ENCODE peak calls at places on chromosomes 3 and 15, in six cellular contexts. H is K562, S is GM12878, E is HepG2, W is HCT116, M is H1. L is an unnamed sample.

GRCh38 chr15:81504170-81504905 is 130.3 kb upstream of the TMC3 start:
- DNase-seq in S (no peak), E (no peak), W (no peak), M (no peak), H (no peak), L (no peak)

GRCh38 chr3:189677667-189678066 is 46.5 kb downstream of the TP63 start:
- DNase-seq in M (no peak), W (no peak), H (no peak), S (no peak), E (no peak), L (no peak)

GRCh38 chr3:16084887-16085286 is 89.6 kb upstream of the GALNT15 start:
- DNase-seq in H (no peak), S (no peak), M (no peak), W (no peak), E (no peak), L (no peak)

GRCh38 chr3:52436500-52437106 is 8.3 kb downstream of the SEMA3G start:
- DNase-seq in S (no peak), W (no peak), M (no peak), E (no peak), H (no peak), L (no peak)

GRCh38 chr3:52277972-52278509 is 408 bp downstream of the WDR82 start:
- DNase-seq in E (no peak), M (no peak), W (no peak), S (no peak), H (peak), L (peak)

GRCh38 chr3:113271189-113271588 is 59.8 kb downstream of the BOC start:
- DNase-seq in W (no peak), M (no peak), H (no peak), S (no peak), E (no peak), L (no peak)

GRCh38 chr15:57384816-57385215 is 8.5 kb downstream of the CGNL1 start:
- DNase-seq in S (no peak), H (no peak), E (peak), W (no peak), M (no peak), L (no peak)

GRCh38 chr3:41338276-41338675 is 139.0 kb downstream of the CTNNB1 start:
- DNase-seq in W (no peak), E (no peak), M (no peak), H (no peak), S (no peak), L (no peak)

GRCh38 chr3:32313723-32314473 is 75.4 kb downstream of the CMTM8 start:
- DNase-seq in W (peak), H (no peak), M (no peak), E (no peak), S (no peak), L (no peak)

GRCh38 chr3:106176734-106177133 is 307.9 kb upstream of the CBLB start:
- DNase-seq in M (no peak), W (no peak), E (no peak), S (peak), H (no peak), L (no peak)

GRCh38 chr3:47909607-47910006 is 106.6 kb downstream of the MAP4 start:
- DNase-seq in W (no peak), M (no peak), H (no peak), S (no peak), E (no peak), L (no peak)

GRCh38 chr15:75640483-75641175 is 605 bp upstream of the IMP3 start:
- DNase-seq in M (no peak), H (no peak), E (peak), S (peak), W (peak), L (peak)

GRCh38 chr3:25587975-25588374 is 76.7 kb downstream of the TOP2B start:
- DNase-seq in S (no peak), M (no peak), W (no peak), E (no peak), H (no peak), L (no peak)

GRCh38 chr3:120473389-120473788 is 22.6 kb upstream of the FSTL1 start:
- DNase-seq in W (no peak), E (no peak), H (no peak), S (no peak), M (no peak), L (no peak)

GRCh38 chr3:98577178-98577895 is 16.1 kb downstream of the CPOX start:
- DNase-seq in S (no peak), H (no peak), E (no peak), M (no peak), W (no peak), L (no peak)

GRCh38 chr3:184338538-184338945 is 1.1 kb downstream of the FAM131A start:
- DNase-seq in M (peak), W (no peak), S (no peak), H (no peak), E (no peak), L (peak)

GRCh38 chr3:190227064-190227463 is 95.2 kb downstream of the CLDN1 start:
- DNase-seq in H (no peak), M (no peak), W (no peak), E (no peak), S (no peak), L (no peak)

GRCh38 chr3:134463676-134464611 is 21.8 kb downstream of the ANAPC13 start:
- DNase-seq in S (no peak), E (no peak), H (no peak), M (peak), W (no peak), L (peak)

GRCh38 chr3:23264413-23264812 is 61.3 kb downstream of the UBE2E2 start:
- DNase-seq in M (no peak), H (no peak), S (no peak), W (no peak), E (no peak), L (no peak)

GRCh38 chr3:174958671-174959328 is 99.7 kb downstream of the NAALADL2 start:
- DNase-seq in M (no peak), S (no peak), W (no peak), H (no peak), E (no peak), L (no peak)

GRCh38 chr3:24365168-24365567 is 129.5 kb downstream of the THRB start:
- DNase-seq in H (no peak), S (no peak), W (peak), E (peak), M (no peak), L (no peak)

GRCh38 chr3:38834110-38834509 is 18.1 kb upstream of the SCN10A start:
- DNase-seq in H (peak), M (peak), E (peak), W (peak), S (no peak), L (peak)

GRCh38 chr15:101447561-101448071 is 41.9 kb downstream of the PCSK6 start:
- DNase-seq in E (no peak), M (no peak), W (no peak), H (no peak), S (no peak), L (no peak)

GRCh38 chr15:101447168-101447533 is 42.4 kb downstream of the PCSK6 start:
- DNase-seq in H (no peak), W (no peak), S (no peak), E (no peak), M (no peak), L (no peak)

GRCh38 chr15:101446527-101447167 is 42.9 kb downstream of the PCSK6 start:
- DNase-seq in E (peak), H (no peak), M (no peak), S (no peak), W (no peak), L (no peak)

GRCh38 chr15:101445109-101445508 is 44.4 kb downstream of the PCSK6 start:
- DNase-seq in H (no peak), S (no peak), W (no peak), E (no peak), M (no peak), L (no peak)

DNA sequence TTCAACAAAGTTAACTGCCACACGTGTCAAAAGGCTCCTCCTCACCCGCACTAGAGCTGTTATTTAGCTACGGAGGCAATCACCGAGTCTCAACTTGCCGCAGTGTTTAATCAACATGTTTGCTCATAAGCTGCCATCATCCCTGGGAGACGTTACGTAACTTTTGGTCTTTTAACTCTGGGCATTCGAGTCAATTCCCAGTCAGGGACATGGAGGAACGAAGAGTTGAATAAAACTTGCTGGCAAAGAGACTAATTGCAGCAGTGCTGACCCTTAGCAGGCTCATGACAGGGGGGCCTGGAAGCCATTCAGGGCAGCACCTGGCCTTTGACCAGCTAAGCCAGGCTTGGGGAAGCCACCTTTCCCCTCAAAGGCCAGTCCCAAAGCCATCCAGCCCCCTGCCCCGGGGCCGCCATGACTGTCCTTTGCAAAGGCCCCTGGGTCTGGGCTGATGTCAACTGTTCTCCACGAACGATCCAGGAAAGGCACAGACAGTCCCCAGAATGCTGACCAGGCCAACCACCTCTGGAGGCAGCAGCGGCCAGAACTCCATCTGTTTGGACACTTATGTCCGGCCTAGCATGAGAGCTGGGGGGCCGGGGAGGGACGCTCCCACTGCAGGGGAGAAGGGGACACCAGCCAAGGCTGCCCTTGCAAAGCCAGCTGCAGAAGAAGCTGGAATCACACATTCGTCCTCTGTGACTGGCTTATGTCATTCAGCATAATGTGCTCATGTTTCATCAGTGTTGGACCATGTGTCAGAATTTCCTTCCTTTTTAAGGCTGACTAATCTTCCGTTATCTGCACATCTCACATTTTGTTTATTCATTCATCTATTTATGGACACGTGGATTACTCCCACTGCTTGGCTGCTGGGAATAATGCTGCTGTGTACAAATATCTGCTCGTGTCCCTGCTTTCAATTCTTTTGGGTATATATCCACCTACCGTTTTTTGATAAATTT is 43.7 kb downstream of the PCSK6 start:
- DNase-seq in W (no peak), S (no peak), M (no peak), E (peak), H (no peak), L (no peak)
- TF ChIP-seq ATF3 in W (no peak), S (no peak), M (no peak), E (peak), H (peak), L (no peak)

GRCh38 chr15:78684645-78685044 is 43.6 kb upstream of the CHRNB4 start:
- DNase-seq in S (no peak), H (no peak), W (no peak), M (no peak), E (no peak), L (no peak)

GRCh38 chr15:78685925-78686324 is 44.9 kb upstream of the CHRNB4 start:
- DNase-seq in H (no peak), W (no peak), E (no peak), S (no peak), M (no peak), L (no peak)

GRCh38 chr15:78682693-78683410 is 41.8 kb upstream of the CHRNB4 start:
- DNase-seq in S (no peak), H (no peak), M (no peak), W (no peak), E (no peak), L (no peak)

GRCh38 chr15:78682013-78682651 is 41.1 kb upstream of the CHRNB4 start:
- DNase-seq in M (no peak), E (no peak), S (no peak), H (no peak), W (no peak), L (no peak)

GRCh38 chr15:78685157-78685830 is 44.3 kb upstream of the CHRNB4 start:
- DNase-seq in S (no peak), W (no peak), H (no peak), M (no peak), E (no peak), L (no peak)
- TF ChIP-seq ATF3 in S (no peak), W (no peak), H (no peak), M (no peak), E (no peak), L (no peak)

DNA sequence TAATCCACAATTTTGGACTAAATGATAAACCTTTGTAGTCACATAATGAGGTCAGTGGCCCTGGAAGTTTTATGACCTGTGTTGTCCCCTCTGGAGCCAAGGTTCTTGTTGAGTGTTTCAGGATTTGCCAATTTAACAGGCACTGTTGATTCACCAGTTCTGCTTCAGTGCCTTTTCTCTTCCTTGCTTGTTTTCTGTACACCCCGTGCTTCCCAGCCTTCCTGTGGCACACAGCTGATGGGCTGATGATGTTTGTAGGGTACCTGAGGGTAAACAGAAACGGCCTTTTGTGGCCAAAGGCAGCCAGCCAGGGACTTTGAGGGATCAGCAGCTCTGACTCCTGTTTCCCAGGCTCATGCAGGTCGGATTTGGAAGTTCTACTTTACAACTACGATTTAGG is 13.3 kb downstream of the GYG1 start:
- DNase-seq in E (no peak), H (no peak), W (no peak), S (no peak), M (no peak), L (no peak)
- TF ChIP-seq ATF3 in E (no peak), H (no peak), W (no peak), S (no peak), M (no peak), L (no peak)

GRCh38 chr15:40063563-40064011 is 24.6 kb upstream of the SRP14 start:
- DNase-seq in W (no peak), M (no peak), H (no peak), E (no peak), S (no peak), L (no peak)
- TF ChIP-seq ATF3 in W (no peak), M (no peak), H (no peak), E (no peak), S (no peak), L (no peak)

DNA sequence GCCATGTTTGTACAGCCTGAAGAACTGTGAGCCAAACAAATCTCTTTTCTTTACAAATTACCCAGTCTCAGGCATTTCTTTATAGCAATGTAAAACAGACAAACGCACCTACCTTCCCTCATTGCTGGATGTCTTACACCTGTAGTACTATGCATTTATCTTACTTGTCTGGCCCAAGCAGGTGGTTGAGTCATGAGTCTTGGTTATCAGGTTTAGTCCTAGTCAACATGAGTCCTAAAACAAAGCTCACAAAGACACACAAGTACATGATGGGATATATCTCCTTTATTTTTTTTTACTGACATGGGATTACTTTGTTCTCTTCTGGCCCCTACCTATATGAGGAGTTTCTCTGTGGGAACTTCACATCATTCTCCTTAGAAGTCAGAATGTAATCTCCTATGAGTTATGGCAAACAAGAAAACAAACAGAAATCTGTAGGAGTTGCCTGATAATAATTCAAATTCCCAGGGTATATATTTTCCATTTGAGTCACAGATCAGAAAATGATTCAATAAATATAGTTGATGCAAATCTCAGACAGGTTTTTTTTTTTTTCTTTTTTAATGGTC is 33.6 kb upstream of the PLSCR2 start:
- DNase-seq in H (no peak), E (no peak), M (no peak), S (no peak), W (no peak), L (no peak)
- TF ChIP-seq ATF3 in H (no peak), E (no peak), M (no peak), S (no peak), W (no peak), L (no peak)